ENCODE peak calls at places on chromosomes 16 and 17, in ten cellular contexts. K, G, R, Z, A, V, F, P, D and Q are unnamed samples.

GRCh38 chr17:29933379-29933778 is 3.4 kb upstream of the SSH2 start:
- DNase-seq in K (peak), G (peak), R (peak), Z (no peak), A (no peak), V (no peak), F (peak), P (no peak), D (no peak), Q (no peak)

GRCh38 chr17:46943511-46944393 is 20.8 kb downstream of the GOSR2 start:
- DNase-seq in K (no peak), G (no peak), R (peak), Z (no peak), A (no peak), V (no peak), F (no peak), P (no peak), D (no peak), Q (no peak)

GRCh38 chr17:78988152-78988551 is 8.4 kb upstream of the LGALS3BP start:
- DNase-seq in K (no peak), G (no peak), R (no peak), Z (no peak), A (no peak), V (no peak), F (no peak), P (no peak), D (no peak), Q (no peak)

GRCh38 chr17:37650419-37651003 is 7.3 kb upstream of the DDX52 start:
- DNase-seq in K (peak), G (peak), R (peak), Z (no peak), A (no peak), V (no peak), F (no peak), P (no peak), D (peak), Q (no peak)

GRCh38 chr17:50830994-50831393 is 4.4 kb upstream of the WFIKKN2 start:
- DNase-seq in K (no peak), G (no peak), R (no peak), Z (no peak), A (no peak), V (no peak), F (no peak), P (no peak), D (no peak), Q (no peak)

GRCh38 chr17:4678448-4679026 is 25.4 kb downstream of the PELP1 start:
- DNase-seq in K (peak), G (peak), R (peak), Z (no peak), A (no peak), V (no peak), F (peak), P (no peak), D (no peak), Q (no peak)

GRCh38 chr17:2137342-2138098 is 82.6 kb downstream of the HIC1 start:
- DNase-seq in K (peak), G (peak), R (peak), Z (no peak), A (no peak), V (no peak), F (no peak), P (no peak), D (peak), Q (no peak)

GRCh38 chr17:21296097-21297025 is 11.8 kb downstream of the MAP2K3 start:
- DNase-seq in K (no peak), G (no peak), R (no peak), Z (no peak), A (no peak), V (no peak), F (no peak), P (peak), D (peak), Q (no peak)

GRCh38 chr16:88020513-88020885 is 69.3 kb downstream of the BANP start:
- DNase-seq in K (no peak), G (no peak), R (no peak), Z (no peak), A (no peak), V (no peak), F (no peak), P (no peak), D (no peak), Q (no peak)

GRCh38 chr17:39628655-39629493 is 2.1 kb downstream of the PPP1R1B start:
- DNase-seq in K (no peak), G (no peak), R (no peak), Z (no peak), A (no peak), V (peak), F (no peak), P (no peak), D (no peak), Q (no peak)

GRCh38 chr17:34248807-34249496 is 6.1 kb upstream of the CCL2 start:
- DNase-seq in K (no peak), G (no peak), R (no peak), Z (no peak), A (no peak), V (no peak), F (no peak), P (no peak), D (no peak), Q (no peak)

GRCh38 chr17:43611230-43611969 is 50.3 kb downstream of the MEOX1 start:
- DNase-seq in K (no peak), G (no peak), R (no peak), Z (no peak), A (no peak), V (no peak), F (no peak), P (no peak), D (no peak), Q (no peak)

GRCh38 chr16:82735696-82736095 is 108.9 kb downstream of the CDH13 start:
- DNase-seq in K (no peak), G (no peak), R (no peak), Z (no peak), A (no peak), V (no peak), F (no peak), P (no peak), D (no peak), Q (no peak)

DNA sequence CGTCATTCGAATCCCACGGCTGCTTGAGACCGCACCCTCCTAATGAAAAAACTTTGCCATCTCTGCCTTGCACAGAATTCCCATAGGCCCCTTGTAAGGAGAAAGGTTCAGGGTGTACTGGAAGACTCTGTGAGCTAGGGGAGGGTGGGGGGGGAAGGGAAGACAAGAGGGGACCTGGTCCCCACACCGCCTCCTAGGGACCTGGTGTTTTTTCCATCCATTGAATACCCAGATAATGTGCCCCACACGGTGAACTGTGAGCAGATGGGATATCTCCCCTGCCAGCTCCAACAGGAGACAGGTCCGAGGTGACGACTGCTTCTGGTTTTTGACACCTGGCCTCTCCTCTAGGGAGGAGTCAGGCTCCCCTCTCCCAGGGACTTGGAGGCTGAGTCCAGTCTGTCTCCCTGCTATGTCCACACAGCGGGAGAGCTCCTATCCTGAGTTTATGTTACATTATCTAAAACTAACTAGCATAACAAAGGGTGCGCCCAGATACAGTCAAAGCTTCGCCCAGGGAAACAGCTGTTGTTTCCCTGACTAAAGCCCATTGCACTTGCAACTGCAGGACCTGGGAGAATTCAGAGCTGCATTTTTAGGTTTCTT is 1.8 kb downstream of the MARVELD3 start:
- DNase-seq in K (no peak), G (no peak), R (no peak), Z (no peak), A (no peak), V (no peak), F (no peak), P (no peak), D (no peak), Q (no peak)
- TF ChIP-seq CTCF in K (no peak), G (no peak), R (no peak), Z (no peak), A (no peak), V (no peak), F (no peak), P (no peak), D (no peak), Q (no peak)

GRCh38 chr16:85237817-85238216 is 125.5 kb upstream of the CIBAR2 start:
- DNase-seq in K (no peak), G (no peak), R (no peak), Z (no peak), A (no peak), V (no peak), F (no peak), P (no peak), D (no peak), Q (no peak)
- TF ChIP-seq CTCF in K (no peak), G (no peak), R (no peak), Z (no peak), A (no peak), V (no peak), F (no peak), P (no peak), D (no peak), Q (no peak)

DNA sequence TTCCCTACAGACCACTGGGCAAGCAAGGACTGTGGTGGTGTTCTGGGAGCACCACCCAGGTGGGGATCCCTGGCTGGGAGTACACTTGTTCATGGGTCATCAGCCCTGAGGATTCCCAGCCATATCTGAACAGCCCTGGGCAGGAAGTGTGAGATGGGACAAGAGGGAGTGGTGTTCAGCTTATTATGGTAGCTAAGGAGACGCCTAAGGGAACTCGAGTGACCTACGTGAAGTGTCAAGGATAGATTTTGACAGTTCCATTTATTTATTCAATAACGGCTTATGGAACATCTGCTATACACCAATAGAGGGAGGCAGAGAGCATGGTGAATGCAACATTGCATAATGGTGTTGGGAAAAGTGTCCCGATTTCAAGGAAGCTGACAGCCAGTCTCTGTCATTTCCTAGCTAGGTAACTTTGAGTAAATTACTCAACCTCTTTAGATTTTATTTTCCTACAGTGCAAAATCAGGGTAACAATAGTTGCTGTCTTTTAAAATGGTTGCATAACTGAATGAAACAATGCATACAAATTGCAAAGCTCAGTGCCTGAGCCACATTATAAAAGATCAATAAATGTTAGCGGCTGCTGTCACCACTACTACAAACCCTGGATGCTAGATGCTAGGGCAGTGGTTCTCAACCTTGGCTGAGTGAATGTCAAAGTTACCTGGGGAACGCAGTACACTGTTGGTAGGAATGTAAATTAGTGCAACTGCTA is 534.1 kb downstream of the GRIN2A start:
- DNase-seq in K (peak), G (peak), R (peak), Z (no peak), A (no peak), V (no peak), F (no peak), P (no peak), D (peak), Q (no peak)
- TF ChIP-seq CTCF in K (peak), G (peak), R (peak), Z (no peak), A (peak), V (peak), F (peak), P (peak), D (peak), Q (no peak)

DNA sequence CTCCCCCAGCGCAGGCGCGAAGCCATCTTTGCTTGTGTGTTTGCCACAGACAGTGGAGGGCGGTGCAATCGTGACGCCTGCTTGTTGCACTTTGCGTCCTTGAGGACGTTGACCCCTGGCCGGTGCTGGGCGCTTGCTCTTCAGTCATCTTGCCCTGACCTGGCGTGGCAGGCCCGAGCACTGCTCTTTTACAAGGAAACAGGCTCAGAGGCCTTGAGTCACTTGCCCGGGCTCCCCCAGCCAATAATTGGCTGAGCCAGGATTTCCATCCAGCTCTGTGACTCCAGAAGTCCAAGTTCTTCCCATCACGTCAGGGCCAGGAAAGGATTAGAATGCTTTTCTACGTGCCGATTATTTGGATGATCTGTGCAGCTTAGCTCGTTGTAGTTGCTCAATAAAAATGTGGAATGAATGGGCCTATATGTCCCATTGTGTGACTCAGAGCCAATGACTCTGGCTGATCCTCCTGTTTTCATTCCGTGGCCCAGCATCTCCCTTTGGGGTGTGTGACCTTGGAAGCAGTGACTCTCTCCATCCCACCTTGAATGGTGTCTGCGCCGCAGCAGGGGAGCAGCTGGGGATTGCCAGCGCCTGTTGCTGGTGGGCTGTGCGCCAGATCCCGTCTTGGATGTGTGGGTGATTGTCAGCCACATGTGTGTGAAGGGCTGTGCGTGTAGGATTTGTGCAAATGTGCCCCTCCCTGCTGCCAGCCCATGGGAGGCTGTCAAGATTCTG is 214.1 kb downstream of the SEC14L1 start:
- DNase-seq in K (peak), G (peak), R (peak), Z (no peak), A (no peak), V (peak), F (peak), P (no peak), D (peak), Q (no peak)
- TF ChIP-seq CTCF in K (no peak), G (no peak), R (peak), Z (no peak), A (no peak), V (no peak), F (no peak), P (no peak), D (no peak), Q (no peak)

DNA sequence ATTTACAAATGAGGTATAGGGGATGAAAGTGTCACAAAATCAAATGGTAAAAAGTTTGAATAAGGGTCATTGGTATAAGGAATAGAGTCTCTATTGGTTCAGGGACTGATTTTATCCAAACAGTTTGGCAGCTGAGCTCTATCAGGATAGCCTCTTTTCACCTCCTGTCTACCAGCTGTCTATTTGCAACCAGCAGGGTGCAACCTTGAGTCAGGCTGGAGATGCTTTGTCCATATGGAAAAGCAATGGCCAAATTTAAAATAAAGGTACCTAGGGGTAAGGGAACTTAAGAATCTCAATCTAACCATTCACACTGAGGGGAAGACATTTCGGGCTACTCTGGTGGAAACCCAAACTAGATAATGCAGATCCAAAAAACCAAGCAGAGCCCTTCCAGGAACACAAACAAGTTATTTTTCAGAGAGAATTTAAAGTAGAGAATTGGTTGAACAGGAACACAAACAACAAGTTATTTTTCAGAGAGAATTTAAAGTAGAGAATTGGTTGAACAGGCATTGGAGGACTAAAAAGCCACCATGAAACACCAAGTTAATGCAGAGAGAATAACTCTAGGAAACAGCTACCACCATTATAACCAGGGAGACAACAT is 12.6 kb upstream of the CA10 start:
- DNase-seq in K (peak), G (peak), R (no peak), Z (no peak), A (no peak), V (no peak), F (no peak), P (no peak), D (no peak), Q (no peak)
- TF ChIP-seq CTCF in K (peak), G (peak), R (peak), Z (no peak), A (no peak), V (no peak), F (peak), P (peak), D (no peak), Q (no peak)

GRCh38 chr16:24996301-24996700 is 18.9 kb downstream of the ARHGAP17 start:
- DNase-seq in K (no peak), G (no peak), R (no peak), Z (no peak), A (no peak), V (no peak), F (no peak), P (no peak), D (no peak), Q (no peak)

GRCh38 chr16:24996731-24997130 is 18.4 kb downstream of the ARHGAP17 start:
- DNase-seq in K (no peak), G (peak), R (no peak), Z (no peak), A (no peak), V (no peak), F (no peak), P (no peak), D (no peak), Q (no peak)

GRCh38 chr16:24993722-24994686 is 21.2 kb downstream of the ARHGAP17 start:
- DNase-seq in K (peak), G (peak), R (peak), Z (no peak), A (no peak), V (no peak), F (no peak), P (no peak), D (no peak), Q (no peak)

GRCh38 chr16:24995033-24995432 is 20.1 kb downstream of the ARHGAP17 start:
- DNase-seq in K (no peak), G (no peak), R (no peak), Z (no peak), A (no peak), V (no peak), F (no peak), P (no peak), D (no peak), Q (no peak)

GRCh38 chr16:24995469-24995868 is 19.7 kb downstream of the ARHGAP17 start:
- DNase-seq in K (no peak), G (no peak), R (no peak), Z (no peak), A (no peak), V (no peak), F (no peak), P (no peak), D (no peak), Q (no peak)
- TF ChIP-seq CTCF in K (no peak), G (no peak), R (peak), Z (no peak), A (no peak), V (no peak), F (peak), P (peak), D (no peak), Q (no peak)